ENCODE peak calls at places on chromosomes 2 and 18, in ten cellular contexts. G is pancreas, F is choroid plexus epithelial cell, C is aorta, S is psoas muscle, A is stomach, E is astrocyte of the spinal cord, K is adipocyte, Z is hepatocyte, I is Karpas-422. T is an unnamed sample.

GRCh38 chr2:45962522-45962921 is 311.0 kb downstream of the PRKCE start:
- DNase-seq in K (peak), G (peak), A (peak), Z (peak), F (peak), I (no peak), C (peak), E (peak), S (peak), T (peak)

GRCh38 chr18:34723143-34723542 is 13.0 kb downstream of the DTNA start:
- DNase-seq in K (no peak), S (no peak), F (peak), Z (no peak), A (no peak), C (no peak), E (no peak), G (no peak), I (peak), T (no peak)

GRCh38 chr18:374735-375168 is 106.9 kb upstream of the THOC1 start:
- DNase-seq in G (peak), F (no peak), S (peak), Z (no peak), I (no peak), A (no peak), C (no peak), K (no peak), E (peak), T (peak)

GRCh38 chr2:100068395-100068794 is 74.0 kb downstream of the AFF3 start:
- DNase-seq in I (no peak), E (no peak), F (no peak), A (no peak), S (no peak), C (no peak), G (no peak), K (no peak), Z (no peak), T (no peak)

GRCh38 chr2:72118386-72118785 is 29.3 kb downstream of the CYP26B1 start:
- DNase-seq in K (no peak), C (no peak), G (no peak), F (no peak), S (no peak), E (no peak), I (no peak), A (no peak), Z (no peak), T (no peak)

GRCh38 chr2:98099939-98100743 is 13.2 kb downstream of the VWA3B start:
- DNase-seq in G (no peak), C (no peak), Z (no peak), S (no peak), K (no peak), F (no peak), I (no peak), E (no peak), A (peak), T (no peak)

GRCh38 chr2:106107509-106108131 is 86.5 kb downstream of the UXS1 start:
- DNase-seq in A (no peak), C (no peak), I (no peak), F (peak), K (peak), Z (no peak), S (peak), G (no peak), E (peak), T (peak)

GRCh38 chr2:117085256-117085655 is 729.2 kb upstream of the DDX18 start:
- DNase-seq in K (no peak), F (no peak), Z (no peak), E (no peak), A (no peak), I (no peak), C (no peak), S (no peak), G (no peak), T (no peak)

GRCh38 chr2:43745457-43745856 is 28.4 kb upstream of the DYNC2LI1 start:
- DNase-seq in A (no peak), F (peak), E (peak), I (no peak), C (no peak), G (no peak), Z (no peak), S (no peak), K (peak), T (peak)

GRCh38 chr18:79439201-79440023 is 43.7 kb downstream of the NFATC1 start:
- DNase-seq in S (peak), C (no peak), Z (peak), K (no peak), G (no peak), F (no peak), E (peak), A (no peak), I (no peak), T (peak)

GRCh38 chr2:60459896-60460295 is 93.6 kb downstream of the BCL11A start:
- DNase-seq in A (no peak), S (no peak), E (no peak), C (no peak), I (no peak), Z (no peak), G (no peak), F (no peak), K (peak), T (no peak)

GRCh38 chr2:126637393-126637792 is 18.6 kb upstream of the GYPC start:
- DNase-seq in E (no peak), I (no peak), F (no peak), Z (no peak), G (no peak), K (no peak), S (no peak), A (no peak), C (no peak), T (no peak)

GRCh38 chr2:121247971-121248370 is 37.0 kb downstream of the TFCP2L1 start:
- DNase-seq in A (no peak), K (no peak), I (no peak), F (no peak), C (no peak), E (no peak), S (no peak), G (no peak), Z (no peak), T (no peak)

GRCh38 chr2:239047861-239048260 is 200.0 kb downstream of the TWIST2 start:
- DNase-seq in G (no peak), F (no peak), C (no peak), S (no peak), A (no peak), E (no peak), I (no peak), K (no peak), Z (no peak), T (no peak)

GRCh38 chr2:66571873-66572272 is 136.9 kb downstream of the MEIS1 start:
- DNase-seq in G (no peak), K (no peak), C (no peak), S (no peak), E (no peak), A (no peak), I (peak), Z (no peak), F (no peak), T (peak)

GRCh38 chr18:50286391-50287027 is 983 bp downstream of the CXXC1 start:
- DNase-seq in S (peak), E (peak), G (peak), K (peak), Z (no peak), C (peak), F (peak), A (no peak), I (no peak), T (peak)

GRCh38 chr18:25181581-25181980 is 170.4 kb downstream of the ZNF521 start:
- DNase-seq in Z (no peak), K (no peak), E (no peak), G (no peak), F (no peak), S (no peak), I (no peak), C (no peak), A (no peak), T (no peak)

GRCh38 chr18:57297306-57297705 is 55.1 kb upstream of the ST8SIA3 start:
- DNase-seq in E (no peak), A (no peak), F (no peak), I (no peak), C (no peak), S (no peak), Z (no peak), K (no peak), G (no peak), T (no peak)

GRCh38 chr2:15359716-15360531 is 201.2 kb downstream of the NBAS start:
- DNase-seq in S (no peak), C (no peak), F (peak), A (no peak), G (no peak), K (peak), I (no peak), Z (no peak), E (peak), T (peak)

GRCh38 chr2:188333751-188334524 is 42.3 kb downstream of the GULP1 start:
- DNase-seq in Z (no peak), I (no peak), F (no peak), A (peak), G (no peak), S (no peak), C (no peak), K (no peak), E (no peak), T (peak)

GRCh38 chr18:24678113-24678512 is 217.7 kb downstream of the HRH4 start:
- DNase-seq in I (no peak), C (no peak), S (no peak), F (no peak), A (no peak), E (no peak), K (no peak), Z (no peak), G (no peak), T (no peak)

GRCh38 chr2:148794558-148794957 is 80.5 kb upstream of the KIF5C start:
- DNase-seq in S (no peak), I (no peak), C (no peak), K (no peak), E (no peak), A (no peak), F (no peak), Z (no peak), G (no peak), T (peak)

GRCh38 chr2:8627019-8627691 is 54.7 kb upstream of the ID2 start:
- DNase-seq in E (no peak), I (no peak), K (no peak), S (no peak), Z (peak), F (no peak), A (no peak), G (no peak), C (peak), T (no peak)

GRCh38 chr2:13040043-13040442 is 323.3 kb downstream of the TRIB2 start:
- DNase-seq in K (no peak), G (no peak), F (no peak), Z (no peak), S (peak), E (no peak), A (no peak), I (no peak), C (no peak), T (no peak)

DNA sequence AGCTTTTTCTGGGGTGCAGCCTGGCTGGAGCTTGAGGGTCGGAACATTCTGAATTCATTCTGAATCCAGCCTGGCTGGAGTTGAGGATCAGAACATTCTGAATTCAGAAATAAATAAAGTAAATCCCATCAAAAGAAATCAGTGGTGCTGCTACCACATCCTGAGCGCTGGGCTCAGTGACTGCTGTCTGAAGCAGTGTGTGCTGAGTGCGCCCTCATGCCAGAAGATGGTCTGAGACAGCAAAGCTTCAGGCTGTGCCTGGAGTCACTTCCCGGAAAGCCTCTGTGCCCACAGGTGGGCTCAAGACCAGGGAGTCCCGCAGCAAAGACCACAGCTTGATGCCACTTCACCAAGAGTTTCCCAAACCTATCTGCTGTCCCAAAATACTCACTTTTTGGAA is 187.9 kb downstream of the VAPA start:
- DNase-seq in I (no peak), E (no peak), S (no peak), C (no peak), K (peak), A (no peak), G (no peak), F (no peak), Z (no peak), T (no peak)
- H3K4me3 ChIP-seq in I (no peak), E (no peak), S (no peak), C (no peak), K (no peak), A (no peak), G (no peak), F (no peak), Z (no peak), T (no peak)

GRCh38 chr18:31684279-31685096 is at the start of gene B4GALT6:
- DNase-seq in G (peak), C (peak), Z (peak), K (peak), I (peak), F (peak), S (peak), E (peak), A (no peak), T (peak)

GRCh38 chr18:31686572-31686971 is 2.2 kb upstream of the B4GALT6 start:
- DNase-seq in G (no peak), E (no peak), I (no peak), F (no peak), C (no peak), A (no peak), Z (no peak), K (no peak), S (no peak), T (no peak)

GRCh38 chr18:31685097-31686082 is 1.0 kb upstream of the B4GALT6 start:
- DNase-seq in F (peak), Z (peak), I (peak), K (peak), S (peak), A (peak), G (peak), E (peak), C (peak), T (peak)

GRCh38 chr18:31683106-31683505 is 1.3 kb downstream of the B4GALT6 start:
- DNase-seq in K (no peak), F (no peak), I (no peak), C (no peak), Z (no peak), E (no peak), A (no peak), S (no peak), G (no peak), T (no peak)

GRCh38 chr18:31683968-31684278 is 458 bp downstream of the B4GALT6 start:
- DNase-seq in G (no peak), C (no peak), I (peak), K (no peak), F (no peak), S (no peak), Z (no peak), A (no peak), E (peak), T (no peak)
- H3K4me3 ChIP-seq in G (peak), C (no peak), I (peak), K (peak), F (peak), S (peak), Z (peak), A (peak), E (peak), T (peak)

GRCh38 chr2:160199053-160199452 is 1.0 kb downstream of the ITGB6 start:
- DNase-seq in Z (no peak), A (no peak), E (no peak), C (no peak), K (no peak), I (no peak), G (no peak), S (no peak), F (no peak), T (no peak)
- H3K4me3 ChIP-seq in Z (peak), A (no peak), E (no peak), C (no peak), K (no peak), I (no peak), G (no peak), S (no peak), F (no peak), T (no peak)

GRCh38 chr2:226837334-226837733 is 1.5 kb downstream of the RHBDD1 start:
- DNase-seq in S (no peak), A (no peak), I (no peak), Z (no peak), K (no peak), F (no peak), C (no peak), G (no peak), E (no peak), T (no peak)
- H3K4me3 ChIP-seq in S (peak), A (no peak), I (peak), Z (no peak), K (peak), F (no peak), C (no peak), G (no peak), E (no peak), T (no peak)

GRCh38 chr2:196360650-196361049 is 189.3 kb upstream of the STK17B start:
- DNase-seq in C (no peak), F (no peak), I (no peak), G (no peak), Z (no peak), S (no peak), E (no peak), A (no peak), K (no peak), T (no peak)
- H3K4me3 ChIP-seq in C (no peak), F (no peak), I (no peak), G (no peak), Z (no peak), S (no peak), E (no peak), A (no peak), K (no peak), T (no peak)

GRCh38 chr2:3778841-3779505 is 75.6 kb downstream of the DCDC2C start:
- DNase-seq in E (no peak), Z (no peak), A (no peak), I (no peak), K (no peak), C (no peak), G (no peak), F (no peak), S (no peak), T (no peak)
- H3K4me3 ChIP-seq in E (no peak), Z (no peak), A (no peak), I (no peak), K (no peak), C (no peak), G (no peak), F (no peak), S (no peak), T (no peak)

T was measured in AG10803.